ENCODE peak calls at places on chromosomes 3 and 15, in eight cellular contexts. Q is cardiac muscle cell; V is stimulated activated CD4-positive, alpha-beta T cell treated with anti-CD3 and anti-CD28 coated beads, Interleukin-12 subunit alpha, Interleukin-12 subunit beta, amount 100 ng/mL, for 24 hours; B is cardiac fibroblast; W is NCI-H1436 treated with DMSO at 0.1 percent for 48 hours; C is AML-193; F is ACHN; K is germinal center. H is an unnamed sample.

GRCh38 chr3:172397716-172398405 is 50.4 kb downstream of the GHSR start:
- DNase-seq in Q (no peak), V (no peak), B (peak), W (no peak), C (no peak), F (no peak), K (no peak), H (no peak)

GRCh38 chr3:60803812-60804211 is 447.4 kb downstream of the FHIT start:
- DNase-seq in Q (no peak), V (no peak), B (no peak), W (no peak), C (no peak), F (no peak), K (no peak), H (no peak)

GRCh38 chr15:98689431-98689861 is 41.1 kb downstream of the IGF1R start:
- DNase-seq in Q (no peak), V (no peak), B (peak), W (no peak), C (no peak), F (peak), K (no peak), H (no peak)

GRCh38 chr3:194494951-194495374 is 8.2 kb upstream of the ATP13A3 start:
- DNase-seq in Q (no peak), V (no peak), B (no peak), W (no peak), C (no peak), F (no peak), K (no peak), H (no peak)

GRCh38 chr3:122324871-122325323 is at the start of gene CSTA:
- DNase-seq in Q (no peak), V (no peak), B (peak), W (no peak), C (peak), F (no peak), K (no peak), H (no peak)

GRCh38 chr3:125431391-125431790 is 56.3 kb upstream of the ZNF148 start:
- DNase-seq in Q (no peak), V (no peak), B (peak), W (no peak), C (no peak), F (no peak), K (no peak), H (no peak)

GRCh38 chr3:109921509-109921908 is 584.2 kb upstream of the DPPA4 start:
- DNase-seq in Q (peak), V (no peak), B (no peak), W (no peak), C (no peak), F (no peak), K (no peak), H (no peak)

GRCh38 chr15:90870354-90871096 is 2.1 kb downstream of the FURIN start:
- DNase-seq in Q (no peak), V (no peak), B (peak), W (no peak), C (no peak), F (peak), K (no peak), H (no peak)

GRCh38 chr3:30455840-30456239 is 150.6 kb upstream of the TGFBR2 start:
- DNase-seq in Q (no peak), V (no peak), B (no peak), W (no peak), C (no peak), F (no peak), K (no peak), H (no peak)

GRCh38 chr3:49841126-49841525 is 15.2 kb downstream of the TRAIP start:
- DNase-seq in Q (peak), V (no peak), B (peak), W (no peak), C (peak), F (peak), K (peak), H (peak)

GRCh38 chr3:132246212-132246611 is 71.0 kb upstream of the ACP3 start:
- DNase-seq in Q (no peak), V (no peak), B (no peak), W (no peak), C (no peak), F (no peak), K (no peak), H (no peak)

GRCh38 chr3:172180473-172180872 is 141.1 kb downstream of the FNDC3B start:
- DNase-seq in Q (no peak), V (no peak), B (no peak), W (no peak), C (no peak), F (no peak), K (no peak), H (no peak)

GRCh38 chr3:99817047-99817436 is 620 bp upstream of the CMSS1 start:
- DNase-seq in Q (no peak), V (no peak), B (no peak), W (no peak), C (peak), F (peak), K (no peak), H (peak)

GRCh38 chr3:66236281-66236680 is 15.5 kb downstream of the SLC25A26 start:
- DNase-seq in Q (peak), V (no peak), B (peak), W (no peak), C (peak), F (peak), K (no peak), H (no peak)

GRCh38 chr15:70113304-70113700 is 15.6 kb upstream of the TLE3 start:
- DNase-seq in Q (no peak), V (no peak), B (no peak), W (no peak), C (no peak), F (no peak), K (no peak), H (no peak)

GRCh38 chr3:60053518-60054265 is 1003.9 kb upstream of the CFAP20DC start:
- DNase-seq in Q (no peak), V (peak), B (peak), W (no peak), C (no peak), F (peak), K (no peak), H (no peak)

GRCh38 chr3:123660900-123661299 is 76.0 kb upstream of the HACD2 start:
- DNase-seq in Q (peak), V (no peak), B (peak), W (no peak), C (no peak), F (no peak), K (no peak), H (peak)

GRCh38 chr3:58093573-58094195 is 85.5 kb downstream of the FLNB start:
- DNase-seq in Q (no peak), V (no peak), B (peak), W (no peak), C (no peak), F (peak), K (no peak), H (no peak)

GRCh38 chr3:127209840-127210653 is 17.1 kb downstream of the PRR23E start:
- DNase-seq in Q (no peak), V (no peak), B (no peak), W (no peak), C (no peak), F (no peak), K (no peak), H (no peak)

GRCh38 chr3:171815977-171816595 is 5.8 kb upstream of the PLD1 start:
- DNase-seq in Q (no peak), V (no peak), B (no peak), W (no peak), C (no peak), F (no peak), K (no peak), H (no peak)

GRCh38 chr15:99106417-99107220 is 1.7 kb downstream of the SYNM start:
- DNase-seq in Q (no peak), V (no peak), B (peak), W (no peak), C (no peak), F (no peak), K (no peak), H (no peak)

GRCh38 chr15:98826658-98827057 is 178.3 kb downstream of the IGF1R start:
- DNase-seq in Q (no peak), V (no peak), B (no peak), W (peak), C (no peak), F (no peak), K (no peak), H (no peak)

GRCh38 chr3:10697918-10698317 is 118.1 kb upstream of the SLC6A11 start:
- DNase-seq in Q (no peak), V (no peak), B (peak), W (no peak), C (no peak), F (peak), K (no peak), H (peak)

GRCh38 chr3:82802501-82802900 is 1041.1 kb upstream of the GBE1 start:
- DNase-seq in Q (no peak), V (no peak), B (no peak), W (no peak), C (no peak), F (no peak), K (no peak), H (no peak)

GRCh38 chr3:175336406-175337133 is 477.4 kb downstream of the NAALADL2 start:
- DNase-seq in Q (no peak), V (no peak), B (no peak), W (peak), C (no peak), F (no peak), K (no peak), H (no peak)

GRCh38 chr3:101300073-101300472 is 20.3 kb downstream of the IMPG2 start:
- DNase-seq in Q (no peak), V (no peak), B (no peak), W (no peak), C (no peak), F (no peak), K (no peak), H (no peak)

GRCh38 chr15:68209735-68210408 is 4.7 kb upstream of the CALML4 start:
- DNase-seq in Q (no peak), V (peak), B (no peak), W (no peak), C (no peak), F (no peak), K (peak), H (no peak)

GRCh38 chr15:73956276-73957086 is 30.2 kb downstream of the LOXL1 start:
- DNase-seq in Q (no peak), V (no peak), B (peak), W (no peak), C (peak), F (peak), K (no peak), H (no peak)

GRCh38 chr3:122952509-122952908 is 75.1 kb downstream of the SEMA5B start:
- DNase-seq in Q (no peak), V (no peak), B (peak), W (no peak), C (peak), F (no peak), K (peak), H (no peak)

GRCh38 chr3:195929452-195929851 is 21.1 kb upstream of the TNK2 start:
- DNase-seq in Q (no peak), V (no peak), B (no peak), W (no peak), C (no peak), F (no peak), K (no peak), H (no peak)

GRCh38 chr15:69931159-69931558 is 166.6 kb downstream of the TLE3 start:
- DNase-seq in Q (no peak), V (no peak), B (no peak), W (no peak), C (no peak), F (no peak), K (no peak), H (no peak)

GRCh38 chr3:37030573-37030972 is 37.3 kb downstream of the MLH1 start:
- DNase-seq in Q (no peak), V (no peak), B (no peak), W (no peak), C (no peak), F (no peak), K (no peak), H (no peak)

GRCh38 chr3:9420850-9421549 is 23.6 kb downstream of the SETD5 start:
- DNase-seq in Q (no peak), V (no peak), B (peak), W (no peak), C (no peak), F (peak), K (no peak), H (no peak)

GRCh38 chr3:195549001-195549400 is 5.9 kb upstream of the PPP1R2 start:
- DNase-seq in Q (no peak), V (no peak), B (no peak), W (peak), C (no peak), F (no peak), K (no peak), H (no peak)

GRCh38 chr15:65460948-65461347 is 38.2 kb upstream of the IGDCC4 start:
- DNase-seq in Q (no peak), V (peak), B (peak), W (no peak), C (no peak), F (no peak), K (no peak), H (no peak)

H was measured in testis.